ENCODE peak calls at places on chromosomes 4 and X, in four cellular contexts. W, I, K and R are unnamed samples.

GRCh38 chr4:79340568-79340967 is 14.7 kb upstream of the NAA11 start:
- ATAC-seq in W (no peak), I (no peak), K (no peak), R (no peak)

GRCh38 chr4:108356209-108356535 is 187.4 kb upstream of the LEF1 start:
- ATAC-seq in W (no peak), I (no peak), K (no peak), R (no peak)

GRCh38 chr4:121822796-121823504 is 733 bp downstream of the CCNA2 start:
- ATAC-seq in W (peak), I (peak), K (peak), R (peak)

GRCh38 chr4:169906104-169906503 is 120.1 kb downstream of the MFAP3L start:
- ATAC-seq in W (peak), I (no peak), K (no peak), R (no peak)

GRCh38 chrX:154063234-154063633 is 34.3 kb downstream of the MECP2 start:
- ATAC-seq in W (no peak), I (no peak), K (no peak), R (peak)

GRCh38 chrX:49999048-49999447 is 76.7 kb downstream of the CLCN5 start:
- ATAC-seq in W (no peak), I (no peak), K (no peak), R (no peak)

GRCh38 chrX:13128104-13128503 is 83.7 kb upstream of the FAM9C start:
- ATAC-seq in W (no peak), I (no peak), K (no peak), R (no peak)

GRCh38 chr4:34676390-34676789 is 1567.9 kb downstream of the ARAP2 start:
- ATAC-seq in W (no peak), I (no peak), K (no peak), R (no peak)

GRCh38 chr4:78297075-78297815 is 240.1 kb downstream of the FRAS1 start:
- ATAC-seq in W (peak), I (no peak), K (no peak), R (no peak)

GRCh38 chrX:132266583-132267355 is 47.5 kb upstream of the RAP2C start:
- ATAC-seq in W (no peak), I (no peak), K (no peak), R (no peak)

GRCh38 chrX:150446151-150446550 is 83.0 kb downstream of the MAMLD1 start:
- ATAC-seq in W (peak), I (no peak), K (peak), R (no peak)

GRCh38 chr4:180784940-180785339 is 1458.3 kb upstream of the TENM3 start:
- ATAC-seq in W (no peak), I (no peak), K (no peak), R (no peak)

GRCh38 chrX:101550825-101551767 is 749 bp downstream of the ARMCX1 start:
- ATAC-seq in W (peak), I (no peak), K (peak), R (peak)

GRCh38 chr4:6546681-6547447 is 28.1 kb upstream of the MAN2B2 start:
- ATAC-seq in W (peak), I (no peak), K (no peak), R (peak)

GRCh38 chrX:152917969-152918579 is 20.2 kb downstream of the ZNF185 start:
- ATAC-seq in W (peak), I (no peak), K (no peak), R (no peak)

GRCh38 chr4:23728393-23728792 is 161.5 kb downstream of the PPARGC1A start:
- ATAC-seq in W (no peak), I (no peak), K (no peak), R (no peak)

GRCh38 chr4:139603576-139604387 is 47.8 kb upstream of the SETD7 start:
- ATAC-seq in W (peak), I (peak), K (peak), R (peak)